ENCODE peak calls at places on chromosomes 5 and 9, in six cellular contexts. M is thoracic aorta, C is adrenal gland, N is fibroblast of lung, F is heart left ventricle, H is transverse colon. B is an unnamed sample. For H3K4me1 and H3K27me3, the result is how much of the 10 kb centered on the place peaks cover.

GRCh38 chr5:131277415-131277814 is 13.6 kb downstream of the CDC42SE2 start:
- DNase-seq in M (no peak), C (no peak), N (no peak), F (no peak), H (no peak), B (no peak)

GRCh38 chr5:93831449-93831848 is 90.0 kb upstream of the POU5F2 start:
- DNase-seq in M (no peak), C (peak), N (peak), F (no peak), H (no peak), B (no peak)

GRCh38 chr9:127809002-127809561 is 6.4 kb downstream of the FPGS start:
- DNase-seq in M (no peak), C (no peak), N (no peak), F (no peak), H (no peak), B (no peak)

GRCh38 chr9:129697956-129698757 is 32.7 kb downstream of the PRRX2 start:
- DNase-seq in M (peak), C (no peak), N (no peak), F (peak), H (peak), B (no peak)

GRCh38 chr5:14676320-14676719 is 11.8 kb downstream of the OTULIN start:
- DNase-seq in M (no peak), C (peak), N (peak), F (no peak), H (no peak), B (no peak)

GRCh38 chr5:25107878-25108277 is 463.1 kb upstream of the CDH10 start:
- DNase-seq in M (no peak), C (no peak), N (no peak), F (no peak), H (no peak), B (no peak)

GRCh38 chr5:133242221-133242835 is 190.5 kb downstream of the HSPA4 start:
- DNase-seq in M (no peak), C (no peak), N (no peak), F (no peak), H (no peak), B (no peak)

GRCh38 chr9:69065660-69066059 is 30.1 kb downstream of the FXN start:
- DNase-seq in M (no peak), C (no peak), N (no peak), F (no peak), H (no peak), B (no peak)

GRCh38 chr5:157941616-157942015 is 82.7 kb upstream of the CLINT1 start:
- DNase-seq in M (no peak), C (no peak), N (no peak), F (no peak), H (no peak), B (no peak)

GRCh38 chr9:109519366-109519765 is 21.3 kb upstream of the PTPN3 start:
- DNase-seq in M (no peak), C (no peak), N (no peak), F (no peak), H (no peak), B (no peak)

GRCh38 chr5:9380108-9380507 is 165.8 kb downstream of the SEMA5A start:
- DNase-seq in M (no peak), C (no peak), N (no peak), F (no peak), H (no peak), B (no peak)

GRCh38 chr5:3593771-3594513 is 1.7 kb upstream of the IRX1 start:
- DNase-seq in M (no peak), C (no peak), N (no peak), F (no peak), H (no peak), B (no peak)

GRCh38 chr5:43192558-43193170 is 639 bp downstream of the NIM1K start:
- DNase-seq in M (no peak), C (peak), N (peak), F (no peak), H (peak), B (peak)

GRCh38 chr5:95781101-95781583 is 41.4 kb downstream of the GLRX start:
- DNase-seq in M (peak), C (peak), N (peak), F (peak), H (peak), B (peak)

GRCh38 chr9:130303613-130304055 is 38.1 kb downstream of the HMCN2 start:
- DNase-seq in M (no peak), C (no peak), N (no peak), F (no peak), H (no peak), B (no peak)

GRCh38 chr5:148902478-148902877 is 76.1 kb downstream of the ADRB2 start:
- DNase-seq in M (no peak), C (no peak), N (no peak), F (no peak), H (no peak), B (no peak)

GRCh38 chr9:115847245-115847644 is 306.3 kb upstream of the PAPPA start:
- DNase-seq in M (no peak), C (no peak), N (peak), F (no peak), H (no peak), B (no peak)

GRCh38 chr9:101738566-101739183 is at the start of gene GRIN3A:
- DNase-seq in M (no peak), C (peak), N (no peak), F (peak), H (peak), B (peak)

GRCh38 chr5:55925677-55926076 is 69.1 kb downstream of the IL6ST start:
- DNase-seq in M (no peak), C (no peak), N (no peak), F (no peak), H (no peak), B (no peak)

GRCh38 chr5:138918680-138919079 is 43.5 kb upstream of the LRRTM2 start:
- DNase-seq in M (no peak), C (no peak), N (no peak), F (no peak), H (no peak), B (no peak)

GRCh38 chr9:113526231-113526746 is 62.8 kb downstream of the RGS3 start:
- DNase-seq in M (no peak), C (no peak), N (no peak), F (no peak), H (no peak), B (no peak)

GRCh38 chr9:113524460-113524859 is 60.9 kb downstream of the RGS3 start:
- DNase-seq in M (no peak), C (no peak), N (no peak), F (no peak), H (peak), B (no peak)

GRCh38 chr9:113526841-113527240 is 63.3 kb downstream of the RGS3 start:
- DNase-seq in M (no peak), C (no peak), N (peak), F (no peak), H (no peak), B (no peak)

GRCh38 chr9:113525208-113525607 is 61.7 kb downstream of the RGS3 start:
- DNase-seq in M (no peak), C (no peak), N (no peak), F (no peak), H (no peak), B (no peak)

DNA sequence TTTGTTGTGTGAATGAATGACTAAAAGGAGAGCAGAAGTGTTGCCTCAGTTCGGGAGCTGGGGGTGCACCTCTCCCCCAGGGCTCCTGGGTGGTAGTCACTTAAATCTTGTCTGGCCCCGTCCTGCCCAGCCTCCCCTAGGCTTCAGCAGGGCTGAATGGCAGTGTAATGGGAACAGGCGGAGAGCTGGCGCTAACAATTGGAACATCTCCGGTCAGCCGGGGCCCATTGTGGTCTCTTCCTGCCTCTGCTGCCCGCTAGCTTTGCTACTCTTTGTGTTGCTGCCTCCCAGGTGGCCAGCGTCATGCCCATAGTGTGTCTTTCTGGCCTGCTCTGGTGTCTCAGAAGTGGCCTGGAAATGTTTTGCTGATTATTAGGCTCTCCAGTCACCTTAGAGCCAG is 62.3 kb downstream of the RGS3 start:
- DNase-seq in M (no peak), C (no peak), N (no peak), F (no peak), H (no peak), B (no peak)
- H3K4me1 ChIP-seq in M (half or more), C (under half), N (under half), F (half or more), H (half or more), B (under half)

GRCh38 chr5:88873447-88873846 is 9.5 kb downstream of the MEF2C start:
- DNase-seq in M (no peak), C (no peak), N (no peak), F (no peak), H (no peak), B (no peak)
- H3K4me3 ChIP-seq in M (no peak), C (no peak), N (no peak), F (peak), H (no peak), B (no peak)

GRCh38 chr9:83185517-83186192 is 122.7 kb upstream of the RASEF start:
- DNase-seq in M (no peak), C (no peak), N (no peak), F (no peak), H (no peak), B (peak)
- H3K27me3 ChIP-seq in M (under half), C (under half), N (under half), F (under half), H (under half), B (under half)

GRCh38 chr9:121322737-121323448 is 47.2 kb downstream of the STOM start:
- DNase-seq in M (no peak), C (no peak), N (no peak), F (no peak), H (no peak), B (no peak)

GRCh38 chr9:121324755-121325154 is 45.3 kb downstream of the STOM start:
- DNase-seq in M (no peak), C (no peak), N (no peak), F (no peak), H (no peak), B (no peak)

GRCh38 chr9:121325387-121325786 is 44.7 kb downstream of the STOM start:
- DNase-seq in M (no peak), C (no peak), N (no peak), F (no peak), H (no peak), B (no peak)

GRCh38 chr9:121323449-121324151 is 46.5 kb downstream of the STOM start:
- DNase-seq in M (no peak), C (no peak), N (no peak), F (no peak), H (no peak), B (no peak)

DNA sequence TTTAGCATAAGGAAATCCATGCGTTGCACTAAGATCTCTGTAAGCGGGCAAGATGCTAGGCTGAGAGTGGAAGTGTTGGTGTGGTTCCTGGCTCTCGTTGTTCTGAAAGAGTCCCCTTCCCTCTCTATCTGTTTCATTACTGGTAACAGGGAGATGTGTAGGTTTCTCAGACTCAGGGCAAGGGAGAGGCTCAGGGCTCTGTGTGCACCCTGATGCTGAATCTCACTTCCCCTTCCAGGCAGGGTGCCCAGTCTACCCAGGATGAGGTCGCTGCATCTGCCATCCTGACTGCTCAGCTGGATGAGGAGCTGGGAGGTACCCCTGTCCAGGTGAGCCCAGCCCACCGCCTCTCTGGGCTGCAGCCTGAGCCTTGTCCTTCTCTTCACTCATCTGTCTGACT is 45.7 kb downstream of the STOM start:
- DNase-seq in M (no peak), C (no peak), N (no peak), F (no peak), H (no peak), B (no peak)
- H3K4me1 ChIP-seq in M (half or more), C (under half), N (under half), F (under half), H (under half), B (under half)

GRCh38 chr5:151739939-151740335 is 18.5 kb downstream of the ATOX1 start:
- DNase-seq in M (no peak), C (peak), N (peak), F (no peak), H (no peak), B (no peak)

GRCh38 chr5:151741678-151742423 is 16.6 kb downstream of the ATOX1 start:
- DNase-seq in M (no peak), C (no peak), N (peak), F (no peak), H (no peak), B (no peak)

GRCh38 chr5:151740336-151740942 is 18.0 kb downstream of the ATOX1 start:
- DNase-seq in M (no peak), C (peak), N (peak), F (peak), H (peak), B (peak)

GRCh38 chr5:151739395-151739794 is 19.0 kb downstream of the ATOX1 start:
- DNase-seq in M (no peak), C (no peak), N (no peak), F (no peak), H (no peak), B (no peak)

GRCh38 chr5:151740958-151741373 is 17.5 kb downstream of the ATOX1 start:
- DNase-seq in M (no peak), C (no peak), N (peak), F (no peak), H (no peak), B (no peak)
- H3K4me3 ChIP-seq in M (peak), C (no peak), N (no peak), F (no peak), H (no peak), B (no peak)

DNA sequence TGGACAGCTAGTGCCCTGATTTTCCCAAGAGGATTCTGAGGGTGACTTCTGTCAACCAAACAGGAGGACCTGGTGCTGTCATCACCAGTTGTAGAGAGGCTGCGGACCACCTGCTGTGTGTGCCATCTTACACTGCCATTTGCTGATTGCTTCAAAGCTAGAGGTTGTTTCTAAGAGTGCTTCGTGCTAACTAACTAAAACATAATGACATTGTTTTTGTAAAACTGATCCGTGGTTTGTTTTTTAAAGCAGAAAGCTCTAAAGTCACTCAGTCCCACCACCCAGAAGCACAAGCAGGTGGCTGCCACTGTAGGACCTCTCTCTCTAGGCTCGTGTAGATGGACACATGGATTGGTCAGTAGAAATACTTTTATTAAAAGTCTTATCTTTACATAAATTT is 12.2 kb downstream of the TENT4A start:
- DNase-seq in M (no peak), C (no peak), N (no peak), F (no peak), H (no peak), B (no peak)
- H3K27me3 ChIP-seq in M (under half), C (under half), N (under half), F (under half), H (under half), B (under half)

GRCh38 chr5:110106750-110107149 is 417.0 kb downstream of the MAN2A1 start:
- DNase-seq in M (no peak), C (no peak), N (no peak), F (no peak), H (no peak), B (no peak)

GRCh38 chr5:110105692-110106091 is 416.0 kb downstream of the MAN2A1 start:
- DNase-seq in M (peak), C (peak), N (peak), F (peak), H (no peak), B (no peak)

GRCh38 chr5:110104728-110105127 is 415.0 kb downstream of the MAN2A1 start:
- DNase-seq in M (no peak), C (no peak), N (no peak), F (no peak), H (no peak), B (no peak)

GRCh38 chr5:110109685-110110084 is 420.0 kb downstream of the MAN2A1 start:
- DNase-seq in M (no peak), C (no peak), N (no peak), F (no peak), H (no peak), B (no peak)

DNA sequence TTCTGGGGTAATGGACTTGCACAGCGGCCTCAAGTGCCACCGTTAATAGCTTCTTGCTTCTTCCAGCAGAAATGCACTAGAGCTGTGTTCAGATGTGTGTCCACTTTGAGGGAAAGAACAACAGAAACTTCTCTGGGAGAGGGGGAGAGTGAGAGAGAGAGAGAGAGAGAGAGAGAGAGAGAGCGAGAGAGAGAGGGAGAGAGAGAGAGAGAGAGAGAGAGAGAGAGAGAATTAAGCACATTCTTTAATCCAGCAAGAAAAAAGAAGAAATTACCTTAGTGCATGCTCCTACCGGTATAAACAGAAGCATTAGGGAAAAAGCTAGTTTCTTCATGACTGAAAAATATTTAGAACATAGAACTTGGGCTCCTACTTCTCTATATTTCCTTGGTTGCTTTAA is 418.8 kb downstream of the MAN2A1 start:
- DNase-seq in M (no peak), C (no peak), N (no peak), F (no peak), H (no peak), B (no peak)
- H3K4me1 ChIP-seq in M (under half), C (under half), N (under half), F (under half), H (under half), B (under half)

GRCh38 chr5:172451771-172452197 is 2.5 kb downstream of the SH3PXD2B start:
- DNase-seq in M (peak), C (peak), N (peak), F (no peak), H (peak), B (no peak)
- H3K4me3 ChIP-seq in M (peak), C (no peak), N (no peak), F (no peak), H (no peak), B (no peak)

GRCh38 chr9:132241840-132242620 is 80.2 kb downstream of the NTNG2 start:
- DNase-seq in M (no peak), C (peak), N (peak), F (no peak), H (peak), B (peak)
- H3K27me3 ChIP-seq in M (under half), C (under half), N (under half), F (under half), H (half or more), B (under half)

DNA sequence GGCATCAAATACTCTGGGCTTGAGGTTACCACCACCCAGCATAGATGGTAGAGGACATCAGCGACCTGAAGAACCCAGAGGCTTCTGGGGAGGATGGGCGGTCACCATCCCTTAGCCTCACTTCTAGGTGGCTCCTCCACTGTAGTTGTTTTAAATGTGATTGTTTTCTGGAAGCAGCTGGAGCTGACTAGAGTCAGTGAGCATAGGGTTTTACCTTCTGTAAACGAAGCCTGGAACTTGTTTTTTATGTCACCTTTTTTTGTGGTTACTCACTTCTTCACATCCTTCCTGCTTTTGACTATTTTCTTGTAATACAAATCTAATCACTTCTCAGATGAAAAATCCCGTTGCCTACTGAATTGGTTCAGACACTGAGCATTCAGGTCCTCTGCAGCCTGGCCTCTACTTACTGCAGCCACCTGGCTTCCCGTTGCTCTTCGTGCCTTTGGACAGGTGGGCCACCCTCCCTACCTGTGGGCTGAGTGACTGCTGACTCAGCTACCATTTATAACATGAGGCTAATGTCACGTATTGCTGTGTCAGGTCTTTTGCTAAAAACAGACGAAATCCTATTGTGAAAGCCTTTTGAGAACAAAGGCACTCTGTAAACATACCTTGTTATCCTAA is 167.8 kb downstream of the MAN2A1 start:
- DNase-seq in M (no peak), C (no peak), N (no peak), F (no peak), H (no peak), B (no peak)
- H3K4me1 ChIP-seq in M (under half), C (under half), N (under half), F (under half), H (under half), B (under half)

B was measured in HAP-1.